ENCODE peak calls at places on chromosomes 3 and 15, in seven cellular contexts. F is heart right ventricle, G is Panc1, L is brain microvascular endothelial cell, U is vagina, Y is GM06990, I is foreskin fibroblast. O is an unnamed sample.

GRCh38 chr15:50003786-50004334 is 115.2 kb downstream of the ATP8B4 start:
- DNase-seq in U (no peak), G (peak; percentile 71), Y (peak; percentile 43), L (peak; percentile 83), I (peak; percentile 91), F (peak; percentile 89), O (peak; percentile 95)

GRCh38 chr3:169980055-169980454 is 13.4 kb downstream of the SEC62 start:
- DNase-seq in I (peak; percentile 8), L (no peak), F (no peak), G (no peak), U (no peak), Y (no peak), O (peak; percentile 51)

GRCh38 chr15:68386587-68387287 is 45.2 kb downstream of the ITGA11 start:
- DNase-seq in Y (no peak), F (no peak), I (no peak), G (no peak), U (no peak), L (no peak), O (no peak)

GRCh38 chr3:139764936-139765335 is 87.2 kb upstream of the NMNAT3 start:
- DNase-seq in U (no peak), L (peak; percentile 98), Y (no peak), F (no peak), G (no peak), I (peak; percentile 79), O (peak; percentile 83)

GRCh38 chr3:16347548-16347947 is 82.5 kb downstream of the OXNAD1 start:
- DNase-seq in F (no peak), I (no peak), U (no peak), L (no peak), Y (no peak), G (no peak), O (no peak)

GRCh38 chr3:180871901-180872300 is 40.6 kb upstream of the FXR1 start:
- DNase-seq in Y (no peak), I (peak; percentile 2), L (no peak), G (no peak), F (peak; percentile 14), U (no peak), O (peak; percentile 94)

GRCh38 chr15:59335197-59335786 is 37.4 kb downstream of the MYO1E start:
- DNase-seq in G (no peak), F (no peak), U (no peak), L (no peak), Y (peak; percentile 39), I (no peak), O (peak; percentile 50)

GRCh38 chr3:129344540-129345220 is 66.0 kb downstream of the HMCES start:
- DNase-seq in Y (no peak), U (no peak), F (no peak), I (no peak), G (no peak), L (no peak), O (no peak)

GRCh38 chr3:15861163-15861562 is 63.4 kb upstream of the ANKRD28 start:
- DNase-seq in L (no peak), U (no peak), G (no peak), I (no peak), Y (no peak), F (no peak), O (peak; percentile 3)

GRCh38 chr15:90087454-90088154 is 14.7 kb downstream of the IDH2 start:
- DNase-seq in G (no peak), L (no peak), Y (no peak), F (no peak), U (no peak), I (peak; percentile 45), O (peak; percentile 16)

GRCh38 chr15:89143503-89144162 is 55.4 kb downstream of the ABHD2 start:
- DNase-seq in I (peak; percentile 89), L (peak; percentile 66), U (no peak), F (no peak), Y (peak; percentile 33), G (no peak), O (peak; percentile 99)

GRCh38 chr3:133383175-133383574 is 16.7 kb upstream of the BFSP2 start:
- DNase-seq in F (no peak), U (no peak), L (no peak), G (no peak), Y (no peak), I (no peak), O (no peak)

GRCh38 chr3:9081201-9081818 is 118.0 kb upstream of the RAD18 start:
- DNase-seq in Y (no peak), F (no peak), I (no peak), U (no peak), L (no peak), G (no peak), O (no peak)

GRCh38 chr3:125207507-125207906 is 5.0 kb downstream of the SLC12A8 start:
- DNase-seq in Y (no peak), G (no peak), F (no peak), I (no peak), U (no peak), L (no peak), O (no peak)

GRCh38 chr3:30493912-30494311 is 112.5 kb upstream of the TGFBR2 start:
- DNase-seq in L (no peak), Y (no peak), F (no peak), G (no peak), U (no peak), I (peak; percentile 90), O (peak; percentile 88)

GRCh38 chr3:134249442-134249841 is 1.2 kb downstream of the RYK start:
- DNase-seq in G (no peak), U (no peak), L (no peak), I (no peak), Y (no peak), F (no peak), O (no peak)

GRCh38 chr15:75019916-75020315 is 3.5 kb upstream of the PPCDC start:
- DNase-seq in F (no peak), I (no peak), G (no peak), U (no peak), L (no peak), Y (no peak), O (no peak)

GRCh38 chr3:32700244-32700643 is 15.3 kb downstream of the CNOT10 start:
- DNase-seq in L (no peak), U (no peak), F (no peak), G (no peak), Y (no peak), I (no peak), O (no peak)

GRCh38 chr15:100082761-100083402 is 258.9 kb downstream of the ADAMTS17 start:
- DNase-seq in F (peak; percentile 34), I (no peak), U (no peak), Y (no peak), L (no peak), G (no peak), O (no peak)

GRCh38 chr3:9673082-9673481 is 23.8 kb downstream of the MTMR14 start:
- DNase-seq in U (no peak), F (peak; percentile 32), I (peak; percentile 9), Y (no peak), G (no peak), L (no peak), O (no peak)

GRCh38 chr3:48656841-48657281 is 5.8 kb downstream of the CELSR3 start:
- DNase-seq in I (no peak), G (no peak), L (no peak), F (no peak), Y (no peak), U (no peak), O (no peak)

GRCh38 chr3:56819016-56819809 is 17.5 kb upstream of the ARHGEF3 start:
- DNase-seq in U (no peak), Y (no peak), G (no peak), F (no peak), L (no peak), I (no peak), O (peak; percentile 62)
- H3K4me3 ChIP-seq in U (no peak overlapping the region), Y (no peak overlapping the region), G (no peak overlapping the region), F (no peak overlapping the region), L (no peak overlapping the region), I (no peak overlapping the region), O (no peak overlapping the region)

DNA sequence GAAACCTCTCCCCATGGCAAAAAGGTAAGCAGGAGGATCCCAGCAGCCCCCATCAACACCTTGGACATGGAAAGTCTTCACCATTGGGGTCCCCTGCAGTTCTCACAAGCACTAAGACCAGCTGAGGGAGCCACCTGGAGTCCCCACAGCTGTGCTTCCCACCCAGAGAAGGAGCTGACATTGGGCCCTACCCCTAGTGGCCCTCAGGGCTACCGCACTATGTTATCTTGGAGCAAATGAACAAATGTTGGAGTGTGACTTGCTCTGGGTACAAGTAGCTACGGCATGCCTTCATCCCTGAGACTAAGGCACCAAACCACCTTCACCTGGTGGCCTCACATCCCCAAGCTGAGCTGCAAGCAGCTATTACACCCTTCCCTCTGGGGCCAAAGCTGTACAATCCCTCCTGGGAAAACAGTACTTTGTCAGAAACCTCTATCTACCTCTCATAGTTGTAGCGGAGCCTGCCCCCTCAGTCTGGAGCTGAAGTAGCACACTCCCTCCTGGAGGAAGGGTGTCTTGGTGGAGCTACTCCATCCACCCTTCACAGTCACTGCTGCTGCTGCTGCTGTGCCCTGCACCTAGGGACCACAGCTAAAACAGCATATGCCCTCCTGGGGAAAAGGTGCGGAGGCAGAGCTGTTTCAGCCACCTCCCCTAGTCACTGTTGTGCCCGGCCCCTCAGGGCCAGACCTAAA is 42.7 kb downstream of the SERP1 start:
- DNase-seq in F (no peak), G (no peak), I (no peak), L (no peak), Y (no peak), U (no peak), O (no peak)
- TF ChIP-seq CTCF in F (no peak), G (peak; percentile 11), I (no peak), L (peak; percentile 6), Y (no peak), U (no peak), O (no peak)

GRCh38 chr3:53764376-53764775 is 81.8 kb downstream of the CHDH start:
- DNase-seq in L (no peak), Y (no peak), U (no peak), G (no peak), I (no peak), F (no peak), O (no peak)

GRCh38 chr3:53768478-53769459 is 77.5 kb downstream of the CHDH start:
- DNase-seq in I (peak; percentile 16), Y (no peak), F (no peak), G (no peak), U (no peak), L (no peak), O (no peak)

GRCh38 chr3:53766706-53767105 is 79.5 kb downstream of the CHDH start:
- DNase-seq in G (no peak), U (no peak), L (no peak), F (no peak), I (no peak), Y (no peak), O (no peak)

GRCh38 chr3:53763353-53763752 is 82.9 kb downstream of the CHDH start:
- DNase-seq in F (no peak), I (no peak), U (no peak), G (no peak), L (no peak), Y (no peak), O (no peak)

DNA sequence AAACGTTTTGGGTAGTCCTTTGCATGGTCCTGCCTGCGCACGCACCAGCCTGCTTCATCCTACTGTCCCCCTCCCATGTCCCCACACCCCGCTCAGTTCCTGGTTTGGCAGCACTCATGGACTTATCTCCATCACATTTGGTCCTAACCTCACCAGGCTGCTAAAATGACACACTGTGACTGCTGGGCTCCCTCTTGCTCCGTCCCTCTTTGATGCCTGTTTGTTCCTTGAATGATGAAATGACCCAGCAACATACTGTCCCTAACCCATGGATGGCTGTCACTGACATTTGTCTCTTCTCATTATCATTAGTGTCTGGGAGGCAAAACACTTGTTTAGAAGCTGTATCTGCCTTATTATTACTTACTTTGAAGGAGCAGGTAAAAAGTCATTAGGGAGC is 80.5 kb downstream of the CHDH start:
- DNase-seq in G (no peak), I (no peak), L (no peak), U (no peak), F (no peak), Y (no peak), O (no peak)
- H3K4me3 ChIP-seq in G (no peak overlapping the region), I (no peak overlapping the region), L (no peak overlapping the region), U (no peak overlapping the region), F (no peak overlapping the region), Y (no peak overlapping the region), O (no peak overlapping the region)

GRCh38 chr3:196694202-196694638 is 17.8 kb downstream of the CEP19 start:
- DNase-seq in Y (no peak), F (no peak), L (no peak), U (no peak), G (no peak), I (peak; percentile 45), O (peak; percentile 35)
- TF ChIP-seq CTCF in Y (peak; percentile 2), F (no peak), L (peak; percentile 7), U (no peak), G (no peak), I (no peak), O (no peak)